ENCODE peak calls at places on chromosome 22, in six cellular contexts. One of them, this sample, is unnamed.

GRCh38 chr22:27772370-27773235 is 29.0 kb downstream of the MN1 start:
- DNase-seq in A549: no peak
- DNase-seq in vagina: no peak
- DNase-seq in thyroid gland: no peak
- DNase-seq in right lobe of liver: no peak
- DNase-seq in heart left ventricle: peak
- DNase-seq in this sample: no peak

GRCh38 chr22:18119409-18120110 is 9.0 kb downstream of the TUBA8 start:
- DNase-seq in A549: no peak
- DNase-seq in vagina: no peak
- DNase-seq in thyroid gland: no peak
- DNase-seq in right lobe of liver: no peak
- DNase-seq in heart left ventricle: peak
- DNase-seq in this sample: peak

GRCh38 chr22:19762315-19763140 is 1.9 kb downstream of the TBX1 start:
- DNase-seq in A549: no peak
- DNase-seq in vagina: no peak
- DNase-seq in thyroid gland: no peak
- DNase-seq in right lobe of liver: no peak
- DNase-seq in heart left ventricle: no peak
- DNase-seq in this sample: no peak

GRCh38 chr22:23763579-23764331 is 965 bp downstream of the C22orf15 start:
- DNase-seq in A549: no peak
- DNase-seq in vagina: no peak
- DNase-seq in thyroid gland: no peak
- DNase-seq in right lobe of liver: no peak
- DNase-seq in heart left ventricle: peak
- DNase-seq in this sample: no peak

GRCh38 chr22:23804781-23805291 is 18.1 kb downstream of the SMARCB1 start:
- DNase-seq in A549: no peak
- DNase-seq in vagina: no peak
- DNase-seq in thyroid gland: no peak
- DNase-seq in right lobe of liver: peak
- DNase-seq in heart left ventricle: no peak
- DNase-seq in this sample: no peak

GRCh38 chr22:20203142-20204099 is 52.6 kb upstream of the CCDC188 start:
- DNase-seq in A549: no peak
- DNase-seq in vagina: no peak
- DNase-seq in thyroid gland: peak
- DNase-seq in right lobe of liver: peak
- DNase-seq in heart left ventricle: no peak
- DNase-seq in this sample: peak

GRCh38 chr22:26675687-26676273 is 18.4 kb downstream of the MIAT start:
- DNase-seq in A549: no peak
- DNase-seq in vagina: no peak
- DNase-seq in thyroid gland: no peak
- DNase-seq in right lobe of liver: no peak
- DNase-seq in heart left ventricle: no peak
- DNase-seq in this sample: no peak

GRCh38 chr22:49934891-49935557 is 16.6 kb downstream of the CRELD2 start:
- DNase-seq in A549: peak
- DNase-seq in vagina: no peak
- DNase-seq in thyroid gland: peak
- DNase-seq in right lobe of liver: peak
- DNase-seq in heart left ventricle: peak
- DNase-seq in this sample: peak

GRCh38 chr22:34294986-34295385 is 374.7 kb upstream of the LARGE1 start:
- DNase-seq in A549: no peak
- DNase-seq in vagina: no peak
- DNase-seq in thyroid gland: no peak
- DNase-seq in right lobe of liver: no peak
- DNase-seq in heart left ventricle: no peak
- DNase-seq in this sample: no peak

GRCh38 chr22:22137891-22138290 is 106.7 kb upstream of the VPREB1 start:
- DNase-seq in A549: no peak
- DNase-seq in vagina: no peak
- DNase-seq in thyroid gland: no peak
- DNase-seq in right lobe of liver: no peak
- DNase-seq in heart left ventricle: no peak
- DNase-seq in this sample: no peak

GRCh38 chr22:43956805-43957463 is 1.7 kb downstream of the SAMM50 start:
- DNase-seq in A549: no peak
- DNase-seq in vagina: no peak
- DNase-seq in thyroid gland: no peak
- DNase-seq in right lobe of liver: no peak
- DNase-seq in heart left ventricle: no peak
- DNase-seq in this sample: no peak

GRCh38 chr22:46031066-46031465 is 54.1 kb upstream of the WNT7B start:
- DNase-seq in A549: no peak
- DNase-seq in vagina: no peak
- DNase-seq in thyroid gland: no peak
- DNase-seq in right lobe of liver: peak
- DNase-seq in heart left ventricle: peak
- DNase-seq in this sample: no peak

GRCh38 chr22:32541481-32541880 is 66.9 kb downstream of the FBXO7 start:
- DNase-seq in A549: no peak
- DNase-seq in vagina: no peak
- DNase-seq in thyroid gland: no peak
- DNase-seq in right lobe of liver: no peak
- DNase-seq in heart left ventricle: no peak
- DNase-seq in this sample: no peak

GRCh38 chr22:20604776-20605221 is 97.4 kb downstream of the MED15 start:
- DNase-seq in A549: no peak
- DNase-seq in vagina: no peak
- DNase-seq in thyroid gland: no peak
- DNase-seq in right lobe of liver: no peak
- DNase-seq in heart left ventricle: no peak
- DNase-seq in this sample: no peak

GRCh38 chr22:17931400-17931825 is 92.9 kb downstream of the MICAL3 start:
- DNase-seq in A549: no peak
- DNase-seq in vagina: no peak
- DNase-seq in thyroid gland: peak
- DNase-seq in right lobe of liver: peak
- DNase-seq in heart left ventricle: peak
- DNase-seq in this sample: peak

GRCh38 chr22:42820075-42820763 is 36.9 kb downstream of the ARFGAP3 start:
- DNase-seq in A549: no peak
- DNase-seq in vagina: no peak
- DNase-seq in thyroid gland: peak
- DNase-seq in right lobe of liver: no peak
- DNase-seq in heart left ventricle: no peak
- DNase-seq in this sample: no peak

GRCh38 chr22:39244073-39244495 is 698 bp downstream of the PDGFB start:
- DNase-seq in A549: peak
- DNase-seq in vagina: no peak
- DNase-seq in thyroid gland: no peak
- DNase-seq in right lobe of liver: no peak
- DNase-seq in heart left ventricle: peak
- DNase-seq in this sample: no peak

GRCh38 chr22:31082606-31083376 is 1.7 kb downstream of the SMTN start:
- DNase-seq in A549: peak
- DNase-seq in vagina: no peak
- DNase-seq in thyroid gland: peak
- DNase-seq in right lobe of liver: no peak
- DNase-seq in heart left ventricle: peak
- DNase-seq in this sample: peak
- TF ChIP-seq POLR2A in A549: no peak
- TF ChIP-seq POLR2A in vagina: no peak
- TF ChIP-seq POLR2A in thyroid gland: no peak
- TF ChIP-seq POLR2A in right lobe of liver: no peak
- TF ChIP-seq POLR2A in heart left ventricle: no peak
- TF ChIP-seq POLR2A in this sample: no peak

GRCh38 chr22:37022483-37023337 is 3.2 kb downstream of the MPST start:
- DNase-seq in A549: no peak
- DNase-seq in vagina: no peak
- DNase-seq in thyroid gland: no peak
- DNase-seq in right lobe of liver: peak
- DNase-seq in heart left ventricle: peak
- DNase-seq in this sample: peak

GRCh38 chr22:37026325-37026724 is 6.8 kb downstream of the MPST start:
- DNase-seq in A549: no peak
- DNase-seq in vagina: no peak
- DNase-seq in thyroid gland: no peak
- DNase-seq in right lobe of liver: no peak
- DNase-seq in heart left ventricle: peak
- DNase-seq in this sample: no peak

GRCh38 chr22:37023743-37024338 is 4.3 kb downstream of the MPST start:
- DNase-seq in A549: no peak
- DNase-seq in vagina: no peak
- DNase-seq in thyroid gland: no peak
- DNase-seq in right lobe of liver: peak
- DNase-seq in heart left ventricle: no peak
- DNase-seq in this sample: no peak

GRCh38 chr22:37025500-37026070 is 6.0 kb downstream of the MPST start:
- DNase-seq in A549: no peak
- DNase-seq in vagina: no peak
- DNase-seq in thyroid gland: peak
- DNase-seq in right lobe of liver: no peak
- DNase-seq in heart left ventricle: no peak
- DNase-seq in this sample: no peak

GRCh38 chr22:37024339-37025157 is 5.0 kb downstream of the MPST start:
- DNase-seq in A549: no peak
- DNase-seq in vagina: no peak
- DNase-seq in thyroid gland: no peak
- DNase-seq in right lobe of liver: peak
- DNase-seq in heart left ventricle: no peak
- DNase-seq in this sample: no peak
- TF ChIP-seq POLR2A in A549: no peak
- TF ChIP-seq POLR2A in vagina: no peak
- TF ChIP-seq POLR2A in thyroid gland: no peak
- TF ChIP-seq POLR2A in right lobe of liver: peak
- TF ChIP-seq POLR2A in heart left ventricle: no peak
- TF ChIP-seq POLR2A in this sample: no peak

GRCh38 chr22:36252754-36253522 is at the start of gene APOL1:
- DNase-seq in A549: peak
- DNase-seq in vagina: peak
- DNase-seq in thyroid gland: peak
- DNase-seq in right lobe of liver: peak
- DNase-seq in heart left ventricle: peak
- DNase-seq in this sample: peak
- TF ChIP-seq POLR2A in A549: no peak
- TF ChIP-seq POLR2A in vagina: no peak
- TF ChIP-seq POLR2A in thyroid gland: no peak
- TF ChIP-seq POLR2A in right lobe of liver: peak
- TF ChIP-seq POLR2A in heart left ventricle: no peak
- TF ChIP-seq POLR2A in this sample: no peak

GRCh38 chr22:30265131-30265720 is 1.4 kb downstream of the OSM start:
- DNase-seq in A549: no peak
- DNase-seq in vagina: no peak
- DNase-seq in thyroid gland: no peak
- DNase-seq in right lobe of liver: no peak
- DNase-seq in heart left ventricle: no peak
- DNase-seq in this sample: no peak

GRCh38 chr22:30263883-30264282 is 2.8 kb downstream of the OSM start:
- DNase-seq in A549: no peak
- DNase-seq in vagina: no peak
- DNase-seq in thyroid gland: no peak
- DNase-seq in right lobe of liver: no peak
- DNase-seq in heart left ventricle: no peak
- DNase-seq in this sample: no peak

GRCh38 chr22:30262112-30262511 is 4.5 kb downstream of the OSM start:
- DNase-seq in A549: no peak
- DNase-seq in vagina: no peak
- DNase-seq in thyroid gland: no peak
- DNase-seq in right lobe of liver: no peak
- DNase-seq in heart left ventricle: no peak
- DNase-seq in this sample: no peak

GRCh38 chr22:30261134-30261533 is 5.5 kb downstream of the OSM start:
- DNase-seq in A549: peak
- DNase-seq in vagina: no peak
- DNase-seq in thyroid gland: no peak
- DNase-seq in right lobe of liver: no peak
- DNase-seq in heart left ventricle: no peak
- DNase-seq in this sample: no peak

DNA sequence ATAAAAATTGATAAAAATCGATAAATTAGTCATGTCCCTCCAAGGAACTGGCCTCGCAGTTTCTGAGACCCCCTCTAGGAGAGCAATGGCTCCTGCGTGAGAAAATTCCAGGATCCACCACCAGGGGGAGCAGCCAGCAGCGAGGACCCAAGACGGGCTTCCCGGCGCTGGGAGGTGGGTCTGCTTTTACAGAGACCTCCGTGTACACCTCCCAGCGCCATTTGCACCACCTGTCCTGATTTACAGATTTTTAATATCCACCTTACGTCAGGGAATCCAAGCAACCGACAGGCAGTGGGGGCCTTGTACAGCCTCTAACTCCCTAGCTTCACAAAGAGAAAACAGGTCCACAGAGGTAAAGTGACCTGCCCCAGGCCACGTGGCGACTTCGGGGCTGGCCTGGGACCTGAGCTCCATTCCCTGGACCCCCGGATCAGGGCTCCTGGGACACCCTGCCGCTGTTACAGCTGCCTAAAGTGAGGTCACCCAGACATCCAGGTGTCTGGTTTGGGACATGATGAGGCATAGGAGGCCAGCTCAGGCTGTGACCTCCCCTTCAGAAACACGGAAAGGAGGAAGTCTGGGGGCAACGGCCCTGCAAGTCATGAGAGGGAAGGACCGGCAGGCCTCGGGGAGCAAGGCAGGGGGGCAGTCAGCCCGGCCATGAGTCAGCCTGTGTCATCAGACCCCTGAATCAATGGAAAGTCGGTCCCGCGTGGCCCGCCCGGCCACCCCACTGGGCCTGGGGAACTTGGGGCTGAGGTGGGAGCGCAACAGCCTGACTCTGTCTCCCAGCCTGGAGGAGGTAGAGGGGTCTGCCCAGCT is 3.5 kb downstream of the OSM start:
- DNase-seq in A549: peak
- DNase-seq in vagina: no peak
- DNase-seq in thyroid gland: peak
- DNase-seq in right lobe of liver: peak
- DNase-seq in heart left ventricle: peak
- DNase-seq in this sample: peak
- TF ChIP-seq POLR2A in A549: no peak
- TF ChIP-seq POLR2A in vagina: no peak
- TF ChIP-seq POLR2A in thyroid gland: no peak
- TF ChIP-seq POLR2A in right lobe of liver: no peak
- TF ChIP-seq POLR2A in heart left ventricle: no peak
- TF ChIP-seq POLR2A in this sample: no peak

This sample was measured in stomach.